ENCODE peak calls at places on chromosomes 13 and 19, in nine cellular contexts. J is endothelial cell of umbilical vein, I is heart right ventricle, E is HepG2, O is IMR-90, D is mesendoderm, F is ovary, W is tibial artery, H is lung. Y is an unnamed sample. For H3K4me1, the result is how much of the 10 kb centered on the place peaks cover.

GRCh38 chr19:2224754-2225349 is 11.3 kb downstream of the PLEKHJ1 start:
- DNase-seq in J (no peak), I (no peak), E (no peak), O (no peak), D (no peak), F (no peak), W (no peak), H (no peak), Y (no peak)

GRCh38 chr19:19655641-19656343 is 7.7 kb downstream of the ATP13A1 start:
- DNase-seq in J (no peak), I (no peak), E (no peak), O (no peak), D (no peak), F (no peak), W (no peak), H (no peak), Y (no peak)

GRCh38 chr19:50728084-50728737 is 5.0 kb downstream of the CLEC11A start:
- DNase-seq in J (peak), I (peak), E (peak), O (peak), D (peak), F (peak), W (no peak), H (no peak), Y (peak)

GRCh38 chr13:32117696-32118095 is 86.1 kb downstream of the FRY start:
- DNase-seq in J (no peak), I (peak), E (no peak), O (peak), D (no peak), F (no peak), W (peak), H (no peak), Y (no peak)

GRCh38 chr19:3104708-3104983 is 10.5 kb downstream of the GNA11 start:
- DNase-seq in J (no peak), I (no peak), E (no peak), O (no peak), D (no peak), F (no peak), W (no peak), H (no peak), Y (no peak)

GRCh38 chr19:36688058-36688457 is 646 bp downstream of the ZNF567 start:
- DNase-seq in J (no peak), I (no peak), E (no peak), O (no peak), D (no peak), F (no peak), W (no peak), H (no peak), Y (no peak)

GRCh38 chr13:61414686-61415664 is 674 bp downstream of the PCDH20 start:
- DNase-seq in J (peak), I (no peak), E (peak), O (no peak), D (peak), F (no peak), W (peak), H (peak), Y (no peak)

GRCh38 chr19:43414554-43414953 is at the start of gene TEX101:
- DNase-seq in J (no peak), I (no peak), E (no peak), O (no peak), D (no peak), F (no peak), W (no peak), H (no peak), Y (no peak)

GRCh38 chr13:86569119-86569518 is 769.9 kb upstream of the SLITRK6 start:
- DNase-seq in J (no peak), I (no peak), E (no peak), O (peak), D (no peak), F (no peak), W (no peak), H (no peak), Y (no peak)

GRCh38 chr13:111429064-111429558 is 108.7 kb downstream of the TEX29 start:
- DNase-seq in J (peak), I (peak), E (peak), O (peak), D (peak), F (no peak), W (no peak), H (peak), Y (no peak)

GRCh38 chr13:67186985-67187569 is 43.1 kb downstream of the PCDH9 start:
- DNase-seq in J (no peak), I (no peak), E (no peak), O (no peak), D (peak), F (no peak), W (no peak), H (no peak), Y (no peak)

GRCh38 chr19:29785955-29786589 is 25.7 kb upstream of the CCNE1 start:
- DNase-seq in J (no peak), I (no peak), E (no peak), O (no peak), D (peak), F (no peak), W (no peak), H (no peak), Y (no peak)

GRCh38 chr13:105333416-105333815 is 1202.0 kb downstream of the EFNB2 start:
- DNase-seq in J (no peak), I (no peak), E (no peak), O (peak), D (no peak), F (no peak), W (no peak), H (no peak), Y (no peak)

GRCh38 chr19:11422163-11423068 is 3.3 kb upstream of the RGL3 start:
- DNase-seq in J (peak), I (peak), E (no peak), O (no peak), D (peak), F (peak), W (peak), H (peak), Y (peak)

GRCh38 chr19:17938092-17938845 is 5.5 kb downstream of the CCDC124 start:
- DNase-seq in J (peak), I (peak), E (peak), O (peak), D (peak), F (peak), W (peak), H (peak), Y (peak)

GRCh38 chr19:18967358-18968146 is 26.5 kb upstream of the HOMER3 start:
- DNase-seq in J (peak), I (peak), E (no peak), O (peak), D (no peak), F (no peak), W (peak), H (peak), Y (peak)

GRCh38 chr19:23706657-23707056 is 19.6 kb upstream of the ZNF675 start:
- DNase-seq in J (no peak), I (no peak), E (no peak), O (no peak), D (no peak), F (no peak), W (no peak), H (no peak), Y (no peak)

GRCh38 chr13:86020350-86021002 is 221.3 kb upstream of the SLITRK6 start:
- DNase-seq in J (no peak), I (no peak), E (no peak), O (peak), D (no peak), F (no peak), W (no peak), H (no peak), Y (no peak)

GRCh38 chr13:28423010-28423409 is 71.9 kb downstream of the FLT1 start:
- DNase-seq in J (no peak), I (peak), E (no peak), O (no peak), D (no peak), F (no peak), W (peak), H (peak), Y (peak)

GRCh38 chr13:69737129-69737935 is 370.3 kb upstream of the ATXN8OS start:
- DNase-seq in J (no peak), I (no peak), E (no peak), O (no peak), D (no peak), F (no peak), W (no peak), H (no peak), Y (no peak)

GRCh38 chr13:111515648-111516047 is 195.2 kb downstream of the TEX29 start:
- DNase-seq in J (no peak), I (no peak), E (no peak), O (no peak), D (no peak), F (no peak), W (no peak), H (no peak), Y (no peak)

GRCh38 chr13:29369060-29369743 is 226.3 kb downstream of the SLC7A1 start:
- DNase-seq in J (peak), I (no peak), E (peak), O (peak), D (peak), F (no peak), W (no peak), H (no peak), Y (no peak)

GRCh38 chr13:44063881-44064280 is 184.2 kb downstream of the LACC1 start:
- DNase-seq in J (no peak), I (no peak), E (no peak), O (no peak), D (no peak), F (no peak), W (no peak), H (no peak), Y (no peak)

GRCh38 chr19:1911098-1911497 is 5.9 kb downstream of the ADAT3 start:
- DNase-seq in J (no peak), I (no peak), E (no peak), O (no peak), D (no peak), F (no peak), W (no peak), H (no peak), Y (no peak)

GRCh38 chr13:73984201-73984600 is 150.0 kb downstream of the KLF12 start:
- DNase-seq in J (no peak), I (peak), E (no peak), O (no peak), D (no peak), F (no peak), W (no peak), H (no peak), Y (no peak)

GRCh38 chr19:46204008-46204407 is 25.5 kb upstream of the IGFL1 start:
- DNase-seq in J (no peak), I (no peak), E (no peak), O (no peak), D (no peak), F (no peak), W (no peak), H (no peak), Y (no peak)

GRCh38 chr19:13102666-13103584 is at the start of gene LYL1:
- DNase-seq in J (peak), I (peak), E (peak), O (no peak), D (peak), F (peak), W (peak), H (peak), Y (no peak)

GRCh38 chr19:9323557-9323918 is 441 bp upstream of the ZNF559 start:
- DNase-seq in J (peak), I (peak), E (peak), O (peak), D (peak), F (peak), W (peak), H (peak), Y (peak)

GRCh38 chr13:110518150-110518525 is 43.4 kb downstream of the RAB20 start:
- DNase-seq in J (no peak), I (no peak), E (no peak), O (no peak), D (peak), F (no peak), W (peak), H (no peak), Y (no peak)

GRCh38 chr19:6677495-6677894 is 7.5 kb upstream of the TNFSF14 start:
- DNase-seq in J (no peak), I (no peak), E (no peak), O (no peak), D (no peak), F (no peak), W (no peak), H (no peak), Y (no peak)

GRCh38 chr19:10454267-10454666 is 33.9 kb downstream of the PDE4A start:
- DNase-seq in J (no peak), I (no peak), E (no peak), O (peak), D (peak), F (no peak), W (no peak), H (no peak), Y (no peak)

GRCh38 chr19:17307876-17308377 is 1.4 kb upstream of the DDA1 start:
- DNase-seq in J (no peak), I (no peak), E (no peak), O (no peak), D (no peak), F (no peak), W (no peak), H (no peak), Y (no peak)

GRCh38 chr19:33767898-33768413 is 28.7 kb upstream of the KCTD15 start:
- DNase-seq in J (peak), I (no peak), E (peak), O (peak), D (peak), F (no peak), W (no peak), H (no peak), Y (no peak)

GRCh38 chr19:32287811-32288227 is 57.6 kb upstream of the ZNF507 start:
- DNase-seq in J (peak), I (peak), E (peak), O (peak), D (peak), F (peak), W (peak), H (peak), Y (peak)

GRCh38 chr13:45393941-45394570 is 24.1 kb downstream of the SLC25A30 start:
- DNase-seq in J (peak), I (peak), E (peak), O (peak), D (peak), F (no peak), W (no peak), H (no peak), Y (no peak)

GRCh38 chr13:112959701-112960542 is 9.1 kb upstream of the MCF2L start:
- DNase-seq in J (no peak), I (no peak), E (no peak), O (no peak), D (no peak), F (no peak), W (peak), H (no peak), Y (no peak)

GRCh38 chr19:18456974-18457373 is 19.0 kb upstream of the ISYNA1 start:
- DNase-seq in J (no peak), I (no peak), E (no peak), O (no peak), D (no peak), F (peak), W (peak), H (no peak), Y (peak)

GRCh38 chr13:50692396-50692915 is 151.0 kb downstream of the DLEU7 start:
- DNase-seq in J (no peak), I (no peak), E (no peak), O (no peak), D (no peak), F (no peak), W (no peak), H (no peak), Y (no peak)

GRCh38 chr13:112242777-112243176 is 133.4 kb upstream of the SPACA7 start:
- DNase-seq in J (no peak), I (no peak), E (no peak), O (no peak), D (no peak), F (no peak), W (no peak), H (no peak), Y (no peak)

GRCh38 chr13:109256866-109257760 is 529.3 kb downstream of the IRS2 start:
- DNase-seq in J (peak), I (peak), E (peak), O (peak), D (peak), F (no peak), W (no peak), H (peak), Y (no peak)

DNA sequence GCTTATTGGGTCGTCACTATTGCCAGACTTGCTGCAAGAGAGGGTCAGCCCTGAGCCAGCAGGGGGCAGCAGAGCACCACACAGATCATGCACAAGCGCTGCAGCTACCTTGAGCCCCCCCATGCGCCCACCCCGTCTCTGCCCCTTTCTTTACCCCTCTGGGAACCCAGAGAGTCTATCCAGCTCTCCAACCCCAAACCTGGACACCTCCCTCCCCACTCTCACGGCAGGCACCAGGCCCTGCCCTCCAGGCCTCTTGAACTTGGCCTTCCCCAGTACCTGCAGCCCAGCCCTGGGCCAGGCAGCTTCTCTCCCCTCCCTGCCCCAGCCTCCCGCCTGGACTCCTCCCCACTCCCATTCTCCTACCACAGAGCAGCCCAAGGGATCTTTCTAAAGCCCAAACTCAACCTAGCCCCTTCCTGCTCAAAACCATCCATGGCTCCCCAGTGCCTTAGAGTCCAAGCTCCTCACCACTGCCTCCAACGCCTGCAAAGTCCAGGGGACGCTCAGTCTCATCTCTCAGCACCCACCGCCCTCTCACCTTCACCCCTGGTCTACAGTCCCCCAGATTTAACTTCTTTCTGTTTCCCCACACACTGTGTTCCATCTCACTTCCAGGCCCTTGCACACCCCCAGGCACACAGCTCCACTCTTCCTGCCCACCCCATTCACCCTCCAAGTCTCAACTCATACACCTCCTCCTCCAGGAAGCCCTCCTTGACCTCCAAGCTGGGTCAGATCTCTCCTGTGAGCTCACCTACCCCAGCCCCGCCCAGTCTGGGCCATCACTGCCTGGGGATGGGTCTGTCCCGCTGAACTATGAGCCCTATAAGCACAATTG is 9.4 kb upstream of the CEACAM16 start:
- DNase-seq in J (peak), I (peak), E (peak), O (peak), D (peak), F (peak), W (peak), H (peak), Y (peak)
- H3K4me1 ChIP-seq in J (under half), I (under half), E (half or more), O (under half), D (under half), F (under half), W (under half), H (under half), Y (under half)

GRCh38 chr13:80303225-80303811 is 37.6 kb downstream of the SPRY2 start:
- DNase-seq in J (no peak), I (no peak), E (no peak), O (no peak), D (no peak), F (no peak), W (no peak), H (no peak), Y (no peak)

GRCh38 chr13:80299046-80299445 is 41.9 kb downstream of the SPRY2 start:
- DNase-seq in J (no peak), I (no peak), E (no peak), O (no peak), D (no peak), F (no peak), W (no peak), H (no peak), Y (no peak)

GRCh38 chr13:80296638-80297037 is 44.3 kb downstream of the SPRY2 start:
- DNase-seq in J (no peak), I (no peak), E (no peak), O (no peak), D (no peak), F (no peak), W (no peak), H (no peak), Y (peak)

GRCh38 chr13:80297094-80297493 is 43.8 kb downstream of the SPRY2 start:
- DNase-seq in J (no peak), I (no peak), E (no peak), O (no peak), D (peak), F (no peak), W (no peak), H (no peak), Y (no peak)

GRCh38 chr13:80297503-80297902 is 43.4 kb downstream of the SPRY2 start:
- DNase-seq in J (no peak), I (no peak), E (no peak), O (no peak), D (no peak), F (no peak), W (no peak), H (no peak), Y (no peak)
- H3K4me3 ChIP-seq in J (no peak), I (no peak), E (no peak), O (no peak), D (no peak), F (no peak), W (no peak), H (no peak), Y (no peak)

GRCh38 chr13:47499358-47500150 is 501.5 kb downstream of the SUCLA2 start:
- DNase-seq in J (no peak), I (no peak), E (no peak), O (peak), D (no peak), F (no peak), W (no peak), H (no peak), Y (no peak)
- H3K4me1 ChIP-seq in J (under half), I (under half), E (under half), O (under half), D (under half), F (under half), W (under half), H (under half), Y (under half)

GRCh38 chr13:40578055-40578454 is 88.4 kb downstream of the FOXO1 start:
- DNase-seq in J (no peak), I (no peak), E (no peak), O (no peak), D (no peak), F (no peak), W (no peak), H (no peak), Y (no peak)

GRCh38 chr13:40572961-40573360 is 93.5 kb downstream of the FOXO1 start:
- DNase-seq in J (no peak), I (no peak), E (no peak), O (no peak), D (no peak), F (no peak), W (no peak), H (no peak), Y (no peak)

GRCh38 chr13:40579535-40579934 is 86.9 kb downstream of the FOXO1 start:
- DNase-seq in J (no peak), I (no peak), E (no peak), O (no peak), D (no peak), F (no peak), W (no peak), H (no peak), Y (no peak)

GRCh38 chr13:40580566-40581276 is 85.7 kb downstream of the FOXO1 start:
- DNase-seq in J (peak), I (no peak), E (no peak), O (no peak), D (no peak), F (no peak), W (no peak), H (no peak), Y (no peak)

DNA sequence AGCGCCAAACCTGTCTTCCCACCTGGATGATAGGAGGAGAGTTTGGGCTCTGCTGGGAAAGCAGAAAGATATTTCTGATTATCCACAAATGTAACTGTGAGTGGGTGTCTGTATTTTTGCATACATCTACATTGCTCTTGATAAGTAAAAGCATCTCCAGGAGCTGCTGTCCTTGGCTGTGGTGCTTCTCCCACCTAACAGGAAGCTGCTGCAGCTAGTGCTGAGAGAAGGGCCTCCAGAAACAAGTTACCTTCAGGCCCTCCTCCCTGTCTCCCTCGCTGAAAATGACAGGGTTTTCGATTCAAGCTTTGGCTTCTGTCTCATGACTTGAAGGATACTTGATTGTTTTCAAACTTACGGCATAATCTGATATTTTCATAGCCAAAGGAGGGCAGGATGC is 90.1 kb downstream of the FOXO1 start:
- DNase-seq in J (no peak), I (no peak), E (no peak), O (no peak), D (no peak), F (no peak), W (no peak), H (no peak), Y (no peak)
- H3K4me3 ChIP-seq in J (no peak), I (no peak), E (no peak), O (no peak), D (no peak), F (no peak), W (no peak), H (no peak), Y (no peak)